ENCODE peak calls at places on chromosome 13, in four cellular contexts. One of them, this sample, is unnamed.

GRCh38 chr13:113916330-113916815 is 52.5 kb upstream of the GAS6 start:
- DNase-seq in NCI-H1694 treated with DMSO at 0.1 percent for 48 hours: no peak
- DNase-seq in GOT3: no peak
- DNase-seq in SHP77: no peak
- DNase-seq in this sample: no peak

GRCh38 chr13:111267784-111268183 is 52.7 kb upstream of the TEX29 start:
- DNase-seq in NCI-H1694 treated with DMSO at 0.1 percent for 48 hours: no peak
- DNase-seq in GOT3: no peak
- DNase-seq in SHP77: no peak
- DNase-seq in this sample: no peak

GRCh38 chr13:34667356-34668218 is 274.5 kb upstream of the NBEA start:
- DNase-seq in SHP77: no peak
- DNase-seq in GOT3: no peak
- DNase-seq in NCI-H1694 treated with DMSO at 0.1 percent for 48 hours: no peak
- DNase-seq in this sample: no peak

GRCh38 chr13:100541882-100542545 is 46.6 kb downstream of the GGACT start:
- DNase-seq in GOT3: no peak
- DNase-seq in SHP77: no peak
- DNase-seq in NCI-H1694 treated with DMSO at 0.1 percent for 48 hours: no peak
- DNase-seq in this sample: no peak

GRCh38 chr13:114025432-114026127 is 51.7 kb upstream of the C13orf46 start:
- DNase-seq in SHP77: no peak
- DNase-seq in NCI-H1694 treated with DMSO at 0.1 percent for 48 hours: no peak
- DNase-seq in GOT3: no peak
- DNase-seq in this sample: no peak

GRCh38 chr13:109779074-109779473 is 7.3 kb downstream of the IRS2 start:
- DNase-seq in NCI-H1694 treated with DMSO at 0.1 percent for 48 hours: no peak
- DNase-seq in SHP77: peak; percentile 19
- DNase-seq in GOT3: no peak
- DNase-seq in this sample: no peak

GRCh38 chr13:79450110-79450509 is 30.8 kb upstream of the NDFIP2 start:
- DNase-seq in GOT3: no peak
- DNase-seq in SHP77: no peak
- DNase-seq in NCI-H1694 treated with DMSO at 0.1 percent for 48 hours: no peak
- DNase-seq in this sample: no peak

GRCh38 chr13:114099191-114099590 is 33.2 kb downstream of the RASA3 start:
- DNase-seq in GOT3: peak; percentile 21
- DNase-seq in SHP77: peak; percentile 66
- DNase-seq in NCI-H1694 treated with DMSO at 0.1 percent for 48 hours: no peak
- DNase-seq in this sample: no peak

GRCh38 chr13:99528547-99528946 is 27.3 kb downstream of the TM9SF2 start:
- DNase-seq in NCI-H1694 treated with DMSO at 0.1 percent for 48 hours: peak; percentile 58
- DNase-seq in GOT3: no peak
- DNase-seq in SHP77: peak; percentile 16
- DNase-seq in this sample: no peak

GRCh38 chr13:60019119-60019993 is 144.4 kb downstream of the DIAPH3 start:
- DNase-seq in GOT3: no peak
- DNase-seq in SHP77: no peak
- DNase-seq in NCI-H1694 treated with DMSO at 0.1 percent for 48 hours: no peak
- DNase-seq in this sample: no peak

GRCh38 chr13:90534617-90535340 is 812.7 kb upstream of the MIR17HG start:
- DNase-seq in NCI-H1694 treated with DMSO at 0.1 percent for 48 hours: no peak
- DNase-seq in GOT3: no peak
- DNase-seq in SHP77: no peak
- DNase-seq in this sample: peak; percentile 11

GRCh38 chr13:29436291-29436690 is 159.2 kb downstream of the SLC7A1 start:
- DNase-seq in GOT3: no peak
- DNase-seq in NCI-H1694 treated with DMSO at 0.1 percent for 48 hours: no peak
- DNase-seq in SHP77: no peak
- DNase-seq in this sample: no peak

GRCh38 chr13:98279473-98280175 is 102.6 kb upstream of the RNF113B start:
- DNase-seq in NCI-H1694 treated with DMSO at 0.1 percent for 48 hours: no peak
- DNase-seq in GOT3: no peak
- DNase-seq in SHP77: no peak
- DNase-seq in this sample: no peak

GRCh38 chr13:111861766-111862366 is 205.1 kb upstream of the SOX1 start:
- DNase-seq in GOT3: no peak
- DNase-seq in SHP77: peak; percentile 6
- DNase-seq in NCI-H1694 treated with DMSO at 0.1 percent for 48 hours: no peak
- DNase-seq in this sample: no peak

GRCh38 chr13:42076309-42076713 is 27.9 kb downstream of the DGKH start:
- DNase-seq in SHP77: no peak
- DNase-seq in GOT3: no peak
- DNase-seq in NCI-H1694 treated with DMSO at 0.1 percent for 48 hours: no peak
- DNase-seq in this sample: no peak

GRCh38 chr13:114062341-114062740 is 70.1 kb downstream of the RASA3 start:
- DNase-seq in NCI-H1694 treated with DMSO at 0.1 percent for 48 hours: no peak
- DNase-seq in SHP77: no peak
- DNase-seq in GOT3: no peak
- DNase-seq in this sample: no peak

GRCh38 chr13:48575014-48575413 is 42.1 kb upstream of the RCBTB2 start:
- DNase-seq in SHP77: no peak
- DNase-seq in GOT3: no peak
- DNase-seq in NCI-H1694 treated with DMSO at 0.1 percent for 48 hours: no peak
- DNase-seq in this sample: no peak

GRCh38 chr13:87322386-87322785 is 348.8 kb upstream of the SLITRK5 start:
- DNase-seq in SHP77: no peak
- DNase-seq in NCI-H1694 treated with DMSO at 0.1 percent for 48 hours: no peak
- DNase-seq in GOT3: no peak
- DNase-seq in this sample: no peak

GRCh38 chr13:99123101-99124045 is 77.3 kb upstream of the UBAC2 start:
- DNase-seq in GOT3: no peak
- DNase-seq in SHP77: no peak
- DNase-seq in NCI-H1694 treated with DMSO at 0.1 percent for 48 hours: no peak
- DNase-seq in this sample: no peak

GRCh38 chr13:94309997-94310842 is 169.3 kb downstream of the DCT start:
- DNase-seq in SHP77: no peak
- DNase-seq in GOT3: no peak
- DNase-seq in NCI-H1694 treated with DMSO at 0.1 percent for 48 hours: no peak
- DNase-seq in this sample: no peak

GRCh38 chr13:39612023-39612637 is 9.1 kb upstream of the LHFPL6 start:
- DNase-seq in NCI-H1694 treated with DMSO at 0.1 percent for 48 hours: peak; percentile 73
- DNase-seq in GOT3: no peak
- DNase-seq in SHP77: peak; percentile 54
- DNase-seq in this sample: peak; percentile 76

GRCh38 chr13:99133230-99133629 is 67.4 kb upstream of the UBAC2 start:
- DNase-seq in GOT3: no peak
- DNase-seq in NCI-H1694 treated with DMSO at 0.1 percent for 48 hours: no peak
- DNase-seq in SHP77: no peak
- DNase-seq in this sample: no peak

GRCh38 chr13:42396501-42396900 is 124.5 kb downstream of the AKAP11 start:
- DNase-seq in GOT3: no peak
- DNase-seq in NCI-H1694 treated with DMSO at 0.1 percent for 48 hours: no peak
- DNase-seq in SHP77: no peak
- DNase-seq in this sample: no peak

GRCh38 chr13:94232956-94233355 is 246.5 kb downstream of the DCT start:
- DNase-seq in GOT3: no peak
- DNase-seq in SHP77: no peak
- DNase-seq in NCI-H1694 treated with DMSO at 0.1 percent for 48 hours: no peak
- DNase-seq in this sample: no peak

GRCh38 chr13:100464006-100464405 is 124.6 kb downstream of the GGACT start:
- DNase-seq in NCI-H1694 treated with DMSO at 0.1 percent for 48 hours: no peak
- DNase-seq in GOT3: no peak
- DNase-seq in SHP77: no peak
- DNase-seq in this sample: no peak

GRCh38 chr13:39148513-39148961 is 110.3 kb downstream of the NHLRC3 start:
- DNase-seq in GOT3: no peak
- DNase-seq in SHP77: no peak
- DNase-seq in NCI-H1694 treated with DMSO at 0.1 percent for 48 hours: no peak
- DNase-seq in this sample: peak; percentile 66

GRCh38 chr13:40407567-40407966 is 258.9 kb downstream of the FOXO1 start:
- DNase-seq in GOT3: no peak
- DNase-seq in SHP77: no peak
- DNase-seq in NCI-H1694 treated with DMSO at 0.1 percent for 48 hours: no peak
- DNase-seq in this sample: no peak

GRCh38 chr13:102651892-102652291 is 43.0 kb downstream of the METTL21C start:
- DNase-seq in GOT3: no peak
- DNase-seq in NCI-H1694 treated with DMSO at 0.1 percent for 48 hours: no peak
- DNase-seq in SHP77: no peak
- DNase-seq in this sample: no peak

GRCh38 chr13:110379905-110380341 is 72.8 kb downstream of the COL4A2 start:
- DNase-seq in GOT3: no peak
- DNase-seq in NCI-H1694 treated with DMSO at 0.1 percent for 48 hours: no peak
- DNase-seq in SHP77: no peak
- DNase-seq in this sample: no peak

GRCh38 chr13:46202188-46202795 is 9.4 kb upstream of the LRRC63 start:
- DNase-seq in SHP77: no peak
- DNase-seq in NCI-H1694 treated with DMSO at 0.1 percent for 48 hours: no peak
- DNase-seq in GOT3: no peak
- DNase-seq in this sample: no peak

GRCh38 chr13:48155850-48156249 is 60.9 kb upstream of the MED4 start:
- DNase-seq in SHP77: no peak
- DNase-seq in GOT3: no peak
- DNase-seq in NCI-H1694 treated with DMSO at 0.1 percent for 48 hours: no peak
- DNase-seq in this sample: no peak

This sample was measured in NCI-H446.